ENCODE peak calls at places on chromosomes 5 and 9, in four cellular contexts. X, H, M and B are unnamed samples.

GRCh38 chr5:34667705-34668104 is 11.6 kb downstream of the RAI14 start:
- DNase-seq in X (no peak), H (no peak), M (no peak), B (no peak)

GRCh38 chr9:109483771-109484442 is 14.2 kb downstream of the PTPN3 start:
- DNase-seq in X (no peak), H (no peak), M (no peak), B (no peak)

GRCh38 chr5:39219433-39219832 is at the start of gene FYB1:
- DNase-seq in X (no peak), H (no peak), M (no peak), B (no peak)

GRCh38 chr5:42822558-42822957 is 10.9 kb upstream of the SELENOP start:
- DNase-seq in X (no peak), H (no peak), M (no peak), B (no peak)

GRCh38 chr5:88833371-88834107 is 49.4 kb downstream of the MEF2C start:
- DNase-seq in X (no peak), H (no peak), M (no peak), B (no peak)

GRCh38 chr5:96079075-96079474 is 117.4 kb upstream of the ELL2 start:
- DNase-seq in X (no peak), H (no peak), M (peak; percentile 35), B (peak; percentile 83)

GRCh38 chr9:99354104-99354503 is 132.0 kb downstream of the SEC61B start:
- DNase-seq in X (no peak), H (no peak), M (no peak), B (no peak)

GRCh38 chr5:162068412-162068811 is 839 bp downstream of the GABRG2 start:
- DNase-seq in X (peak; percentile 88), H (peak; percentile 8), M (peak; percentile 40), B (no peak)

GRCh38 chr9:36902063-36902735 is 131.9 kb downstream of the PAX5 start:
- DNase-seq in X (no peak), H (no peak), M (no peak), B (no peak)

GRCh38 chr5:39024005-39024404 is 50.2 kb downstream of the RICTOR start:
- DNase-seq in X (no peak), H (no peak), M (no peak), B (no peak)

GRCh38 chr5:52896524-52897237 is 92.5 kb upstream of the ITGA2 start:
- DNase-seq in X (no peak), H (no peak), M (no peak), B (no peak)

GRCh38 chr5:116675628-116675910 is 100.9 kb upstream of the SEMA6A start:
- DNase-seq in X (no peak), H (no peak), M (no peak), B (no peak)

GRCh38 chr5:57412010-57412409 is 70.6 kb downstream of the ACTBL2 start:
- DNase-seq in X (no peak), H (no peak), M (no peak), B (no peak)

GRCh38 chr5:158406884-158407790 is 548.2 kb upstream of the CLINT1 start:
- DNase-seq in X (no peak), H (no peak), M (no peak), B (no peak)

GRCh38 chr5:150638488-150639316 is 1.8 kb upstream of the SYNPO start:
- DNase-seq in X (no peak), H (no peak), M (no peak), B (no peak)

GRCh38 chr9:128523199-128523925 is 18.8 kb downstream of the GLE1 start:
- DNase-seq in X (no peak), H (no peak), M (no peak), B (no peak)

GRCh38 chr5:106418196-106418595 is 1252.5 kb downstream of the EFNA5 start:
- DNase-seq in X (no peak), H (no peak), M (no peak), B (no peak)

GRCh38 chr5:157505496-157505895 is 45.5 kb downstream of the NIPAL4 start:
- DNase-seq in X (no peak), H (no peak), M (no peak), B (no peak)

GRCh38 chr5:1127991-1128785 is 16.3 kb upstream of the SLC12A7 start:
- DNase-seq in X (no peak), H (no peak), M (no peak), B (no peak)

GRCh38 chr9:134917431-134918373 is at the start of gene FCN1:
- DNase-seq in X (no peak), H (no peak), M (no peak), B (no peak)

GRCh38 chr9:34701769-34702736 is 7.9 kb downstream of the CCL21 start:
- DNase-seq in X (peak; percentile 92), H (peak; percentile 77), M (peak; percentile 47), B (peak; percentile 48)

GRCh38 chr5:17944046-17944445 is 309.8 kb downstream of the TAF11L14 start:
- DNase-seq in X (no peak), H (no peak), M (no peak), B (no peak)

GRCh38 chr5:110908848-110909247 is 162.7 kb upstream of the TSLP start:
- DNase-seq in X (no peak), H (no peak), M (no peak), B (no peak)

GRCh38 chr5:67050125-67050524 is 146.5 kb downstream of the CD180 start:
- DNase-seq in X (no peak), H (no peak), M (no peak), B (no peak)

GRCh38 chr5:98314262-98314661 is 459.2 kb upstream of the RGMB start:
- DNase-seq in X (no peak), H (no peak), M (no peak), B (no peak)

GRCh38 chr5:38808666-38809343 is 37.0 kb upstream of the OSMR start:
- DNase-seq in X (no peak), H (no peak), M (no peak), B (no peak)

GRCh38 chr5:1561402-1561929 is 37.7 kb upstream of the LPCAT1 start:
- DNase-seq in X (no peak), H (no peak), M (no peak), B (no peak)

GRCh38 chr5:41921874-41922273 is 3.2 kb upstream of the FBXO4 start:
- DNase-seq in X (no peak), H (peak; percentile 21), M (no peak), B (no peak)

GRCh38 chr5:138337685-138338410 is at the start of gene FAM53C:
- DNase-seq in X (peak; percentile 98), H (peak; percentile 95), M (peak; percentile 83), B (peak; percentile 89)

GRCh38 chr5:138339086-138339456 is 1.0 kb downstream of the FAM53C start:
- DNase-seq in X (no peak), H (peak; percentile 28), M (no peak), B (no peak)

GRCh38 chr5:138340008-138340407 is 1.9 kb downstream of the FAM53C start:
- DNase-seq in X (no peak), H (no peak), M (no peak), B (no peak)

GRCh38 chr5:138338411-138339085 is 482 bp downstream of the FAM53C start:
- DNase-seq in X (peak; percentile 52), H (no peak), M (no peak), B (no peak)

DNA sequence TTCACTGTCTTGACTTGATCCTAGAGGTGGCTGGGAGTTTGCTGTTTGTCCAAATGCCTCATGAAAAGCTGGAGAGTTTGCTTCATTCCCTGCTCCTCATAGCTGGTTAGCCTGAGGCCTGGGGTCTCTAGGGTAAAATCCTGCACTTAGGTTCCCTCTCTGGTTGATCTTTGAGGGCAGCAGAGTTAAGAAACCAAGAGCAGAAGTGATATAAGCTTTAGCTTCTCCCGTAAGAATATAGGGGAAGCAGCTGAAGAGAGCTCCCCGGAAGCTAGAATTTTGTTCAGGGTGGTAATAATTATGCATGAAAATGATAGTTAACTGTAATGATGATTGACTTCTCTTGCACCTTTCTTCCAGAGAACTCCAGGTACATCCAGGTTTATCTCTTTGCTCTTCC is 1.4 kb downstream of the FAM53C start:
- DNase-seq in X (no peak), H (no peak), M (no peak), B (no peak)
- H3K27ac ChIP-seq in X (peak overlapping the region; percentile 70), H (peak overlapping the region; percentile 97), M (peak overlapping the region; percentile 99), B (no peak overlapping the region)

GRCh38 chr5:179827684-179828083 is 7.0 kb downstream of the SQSTM1 start:
- DNase-seq in X (no peak), H (no peak), M (no peak), B (no peak)
- TF ChIP-seq JUND in X (no peak), H (no peak), M (no peak), B (no peak)

DNA sequence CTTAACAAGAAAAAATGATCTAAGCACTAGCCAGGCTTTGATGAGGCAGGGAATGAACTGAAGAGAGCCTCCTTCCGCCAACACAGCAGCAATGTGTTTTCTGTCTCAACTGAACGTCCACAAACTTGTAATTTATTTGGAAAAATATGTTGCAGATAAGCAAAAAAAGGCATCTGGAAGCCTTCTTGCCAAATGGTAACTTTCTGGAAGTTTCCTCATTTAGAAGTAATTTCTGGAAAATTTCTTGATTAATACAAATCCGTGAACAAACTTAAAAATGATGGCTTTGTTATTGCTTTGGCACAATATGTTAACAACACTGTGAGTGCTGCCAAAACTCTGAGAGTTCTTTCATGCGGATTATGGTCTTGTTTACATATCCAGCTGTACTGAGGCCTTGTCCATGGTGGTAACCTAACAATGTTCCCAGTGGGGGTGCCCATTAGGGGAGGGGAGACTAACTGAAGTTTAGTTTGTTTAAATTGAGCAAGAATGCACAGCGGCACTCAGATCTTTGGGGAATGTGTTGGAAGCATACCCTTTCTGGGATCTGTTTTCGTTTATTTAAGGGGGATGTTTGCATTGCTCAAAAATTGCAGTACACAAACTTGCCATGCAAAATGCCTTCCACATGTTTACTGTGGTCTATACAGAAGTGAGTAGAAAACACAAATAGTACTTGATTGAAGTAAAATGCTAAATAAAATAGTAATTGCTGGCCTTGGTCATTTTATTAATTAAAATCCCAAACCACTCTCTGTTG is 334.7 kb downstream of the NR2F1-AS1 start:
- DNase-seq in X (no peak), H (no peak), M (peak; percentile 100), B (no peak)
- H3K27ac ChIP-seq in X (no peak overlapping the region), H (no peak overlapping the region), M (peak overlapping the region; percentile 88), B (peak overlapping the region; percentile 55)

GRCh38 chr9:124839612-124840299 is 13.5 kb upstream of the WDR38 start:
- DNase-seq in X (peak; percentile 84), H (no peak), M (peak; percentile 43), B (peak; percentile 33)
- TF ChIP-seq JUND in X (no peak), H (no peak), M (no peak), B (no peak)

GRCh38 chr5:180380856-180381255 is 27.7 kb upstream of the GFPT2 start:
- DNase-seq in X (no peak), H (no peak), M (no peak), B (no peak)

GRCh38 chr5:180382926-180383325 is 29.8 kb upstream of the GFPT2 start:
- DNase-seq in X (no peak), H (no peak), M (no peak), B (no peak)

GRCh38 chr5:180381428-180381827 is 28.3 kb upstream of the GFPT2 start:
- DNase-seq in X (no peak), H (no peak), M (no peak), B (no peak)

GRCh38 chr5:180380441-180380840 is 27.3 kb upstream of the GFPT2 start:
- DNase-seq in X (no peak), H (no peak), M (no peak), B (no peak)

GRCh38 chr5:180381851-180382480 is 28.8 kb upstream of the GFPT2 start:
- DNase-seq in X (no peak), H (no peak), M (no peak), B (no peak)
- H3K27ac ChIP-seq in X (no peak overlapping the region), H (no peak overlapping the region), M (no peak overlapping the region), B (no peak overlapping the region)

GRCh38 chr9:9412241-9412640 is 1200.6 kb downstream of the PTPRD start:
- DNase-seq in X (no peak), H (no peak), M (no peak), B (no peak)
- TF ChIP-seq JUND in X (no peak), H (no peak), M (no peak), B (no peak)